ENCODE peak calls at places on chromosome 19, in seven cellular contexts. F is pancreas, A is IMR-90, W is sigmoid colon, Q is GM23338, P is cardiac muscle cell, J is HCT116. Y is an unnamed sample.

GRCh38 chr19:56525214-56525860 is 13.4 kb upstream of the ZFP28 start:
- DNase-seq in W (no peak), F (no peak), P (no peak), Q (no peak), J (no peak), A (no peak), Y (no peak)

GRCh38 chr19:4454952-4455738 is 2.4 kb downstream of the UBXN6 start:
- DNase-seq in F (no peak), J (no peak), Q (no peak), P (peak; percentile 80), A (peak; percentile 62), W (no peak), Y (no peak)

GRCh38 chr19:41307954-41308449 is 2.0 kb upstream of the CCDC97 start:
- DNase-seq in P (no peak), W (no peak), J (no peak), F (no peak), A (no peak), Q (no peak), Y (no peak)

GRCh38 chr19:44204772-44205171 is 7.6 kb upstream of the ZNF227 start:
- DNase-seq in F (no peak), P (no peak), Q (no peak), W (no peak), A (no peak), J (no peak), Y (no peak)

GRCh38 chr19:13156968-13157882 is 7.0 kb downstream of the IER2 start:
- DNase-seq in P (no peak), F (no peak), A (no peak), Q (no peak), W (no peak), J (no peak), Y (no peak)

GRCh38 chr19:43467730-43468129 is 2.3 kb upstream of the LYPD3 start:
- DNase-seq in A (peak; percentile 70), P (peak; percentile 50), F (no peak), W (no peak), Q (no peak), J (no peak), Y (no peak)

GRCh38 chr19:5045956-5046338 is 77.0 kb downstream of the KDM4B start:
- DNase-seq in P (no peak), F (no peak), J (no peak), Q (no peak), A (no peak), W (no peak), Y (no peak)

GRCh38 chr19:6383188-6383587 is 7.5 kb upstream of the PSPN start:
- DNase-seq in J (no peak), Q (no peak), A (no peak), W (no peak), F (no peak), P (no peak), Y (no peak)

GRCh38 chr19:50663280-50663790 is 14.1 kb downstream of the C19orf81 start:
- DNase-seq in Q (no peak), J (no peak), P (no peak), A (no peak), W (no peak), F (no peak), Y (peak; percentile 24)

GRCh38 chr19:41910240-41910991 is 17.8 kb downstream of the ERFL start:
- DNase-seq in P (no peak), Q (no peak), W (no peak), J (no peak), A (no peak), F (no peak), Y (no peak)

GRCh38 chr19:12952488-12953455 is 4.3 kb downstream of the GADD45GIP1 start:
- DNase-seq in A (peak; percentile 88), W (no peak), J (no peak), F (no peak), P (peak; percentile 77), Q (no peak), Y (no peak)

GRCh38 chr19:29772696-29773095 is 39.1 kb upstream of the CCNE1 start:
- DNase-seq in W (no peak), A (no peak), F (no peak), P (no peak), Q (no peak), J (no peak), Y (no peak)

GRCh38 chr19:45103625-45104319 is 10.8 kb downstream of the PPP1R37 start:
- DNase-seq in P (no peak), J (no peak), W (no peak), F (no peak), A (no peak), Q (no peak), Y (peak; percentile 51)

GRCh38 chr19:34364830-34365462 is at the start of gene GPI:
- DNase-seq in P (peak; percentile 50), Q (peak; percentile 87), J (no peak), F (peak; percentile 62), A (peak; percentile 24), W (peak; percentile 74), Y (peak; percentile 70)

GRCh38 chr19:38360839-38361631 is 13.3 kb upstream of the PSMD8 start:
- DNase-seq in F (no peak), Q (no peak), A (no peak), W (no peak), J (no peak), P (no peak), Y (no peak)

GRCh38 chr19:38683393-38684077 is 36.1 kb downstream of the ACTN4 start:
- DNase-seq in P (peak; percentile 92), J (peak; percentile 99), A (peak; percentile 85), W (peak; percentile 80), F (peak; percentile 95), Q (peak; percentile 95), Y (no peak)

GRCh38 chr19:38735257-38735686 is 9.0 kb downstream of the CAPN12 start:
- DNase-seq in F (peak; percentile 66), W (peak; percentile 66), J (no peak), P (no peak), A (no peak), Q (peak; percentile 84), Y (peak; percentile 51)

GRCh38 chr19:5914946-5915781 is 1.1 kb downstream of the CAPS start:
- DNase-seq in W (no peak), J (no peak), Q (no peak), A (no peak), F (peak; percentile 49), P (no peak), Y (no peak)

GRCh38 chr19:55488986-55489710 is 912 bp downstream of the SSC5D start:
- DNase-seq in W (peak; percentile 86), A (no peak), Q (no peak), P (peak; percentile 38), F (no peak), J (no peak), Y (no peak)

GRCh38 chr19:23314505-23315241 is 64.5 kb upstream of the ZNF724 start:
- DNase-seq in P (no peak), Q (no peak), A (no peak), W (no peak), J (no peak), F (no peak), Y (no peak)

GRCh38 chr19:18809149-18809978 is 18.3 kb upstream of the COMP start:
- DNase-seq in A (peak; percentile 78), J (no peak), W (peak; percentile 93), Q (no peak), F (no peak), P (peak; percentile 94), Y (no peak)

GRCh38 chr19:48558018-48558684 is 6.2 kb downstream of the SULT2B1 start:
- DNase-seq in A (peak; percentile 40), P (peak; percentile 57), W (no peak), F (peak; percentile 22), J (peak; percentile 80), Q (peak; percentile 87), Y (peak; percentile 40)

GRCh38 chr19:41785653-41786052 is 10.7 kb upstream of the CEACAM3 start:
- DNase-seq in Q (peak; percentile 93), A (peak; percentile 65), P (peak; percentile 80), J (peak; percentile 80), F (peak; percentile 64), W (no peak), Y (peak; percentile 68)

GRCh38 chr19:4059931-4060620 is 6.6 kb downstream of the ZBTB7A start:
- DNase-seq in F (peak; percentile 50), Q (peak; percentile 33), W (peak; percentile 90), A (no peak), J (no peak), P (peak; percentile 57), Y (no peak)

GRCh38 chr19:50772408-50773311 is 2.4 kb downstream of the GPR32 start:
- DNase-seq in J (peak; percentile 48), A (peak; percentile 24), P (peak; percentile 20), F (no peak), W (no peak), Q (peak; percentile 68), Y (no peak)

GRCh38 chr19:2507109-2507508 is 31.2 kb downstream of the GADD45B start:
- DNase-seq in A (peak; percentile 89), F (peak; percentile 77), W (no peak), Q (no peak), J (peak; percentile 75), P (peak; percentile 58), Y (peak; percentile 37)
- H3K4me3 ChIP-seq in A (peak overlapping the region; percentile 1), F (no peak overlapping the region), W (no peak overlapping the region), Q (no peak overlapping the region), J (peak overlapping the region; percentile 48), P (no peak overlapping the region), Y (no peak overlapping the region)

GRCh38 chr19:17584132-17584531 is 28.7 kb downstream of the COLGALT1 start:
- DNase-seq in J (no peak), A (no peak), F (no peak), Q (no peak), W (no peak), P (no peak), Y (no peak)

GRCh38 chr19:17579523-17580244 is 24.2 kb downstream of the COLGALT1 start:
- DNase-seq in P (peak; percentile 67), J (peak; percentile 90), Q (peak; percentile 97), A (peak; percentile 26), F (peak; percentile 43), W (no peak), Y (peak; percentile 78)

GRCh38 chr19:17580470-17581000 is 25.1 kb downstream of the COLGALT1 start:
- DNase-seq in F (no peak), J (no peak), A (no peak), W (no peak), Q (peak; percentile 67), P (no peak), Y (no peak)

GRCh38 chr19:17581211-17581874 is 25.9 kb downstream of the COLGALT1 start:
- DNase-seq in P (no peak), A (no peak), J (no peak), W (no peak), Q (no peak), F (no peak), Y (no peak)

DNA sequence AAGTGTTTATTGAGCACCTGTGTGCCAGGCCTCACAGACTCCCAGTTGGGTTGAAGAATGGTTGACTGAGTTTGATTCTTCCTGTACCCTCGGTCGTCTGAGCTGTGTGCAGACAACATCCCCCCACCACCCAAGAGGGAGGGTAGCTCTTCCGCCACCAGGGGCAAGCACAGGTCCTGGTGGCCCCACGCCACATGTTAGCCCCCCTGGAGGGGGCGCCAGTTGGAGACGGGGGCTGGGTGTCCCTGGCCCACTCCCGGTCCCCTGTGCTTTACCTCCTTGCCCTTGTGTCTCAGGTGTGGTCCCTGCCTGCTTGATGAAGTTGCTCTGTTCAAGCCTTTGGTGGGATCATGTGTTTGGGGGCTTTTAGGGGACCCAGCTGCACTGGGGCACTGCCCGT is 27.2 kb downstream of the COLGALT1 start:
- DNase-seq in W (no peak), A (no peak), P (no peak), F (no peak), Q (peak; percentile 35), J (no peak), Y (no peak)
- H3K36me3 ChIP-seq in W (peaks cover 47% of the 10 kb centered on the region), A (peaks cover 39% of the 10 kb centered on the region), P (peaks cover 2% of the 10 kb centered on the region), F (no peaks in the 10 kb centered on the region), Q (no peaks in the 10 kb centered on the region), J (peaks cover 19% of the 10 kb centered on the region), Y (peaks cover 40% of the 10 kb centered on the region)

GRCh38 chr19:1324792-1325567 is 39.3 kb downstream of the EFNA2 start:
- DNase-seq in J (peak; percentile 19), Q (peak; percentile 79), F (peak; percentile 35), W (peak; percentile 81), P (peak; percentile 84), A (peak; percentile 61), Y (peak; percentile 83)
- H3K27me3 ChIP-seq in J (no peaks in the 10 kb centered on the region), Q (peaks cover 10% of the 10 kb centered on the region), F (no peaks in the 10 kb centered on the region), W (no peaks in the 10 kb centered on the region), P (no peaks in the 10 kb centered on the region), A (peaks cover 1% of the 10 kb centered on the region), Y (no peaks in the 10 kb centered on the region)

GRCh38 chr19:39792999-39793546 is 14.4 kb downstream of the LEUTX start:
- DNase-seq in F (peak; percentile 72), Q (peak; percentile 93), P (peak; percentile 81), W (peak; percentile 81), A (peak; percentile 69), J (peak; percentile 65), Y (peak; percentile 83)
- H3K4me3 ChIP-seq in F (no peak overlapping the region), Q (peak overlapping the region; percentile 62), P (peak overlapping the region; percentile 34), W (peak overlapping the region; percentile 48), A (peak overlapping the region; percentile 69), J (peak overlapping the region; percentile 53), Y (peak overlapping the region; percentile 29)

Y was measured in HAP-1.